ENCODE peak calls at places on chromosomes 6 and 20, in nine cellular contexts. One of them, this sample, is unnamed.
A peak's percentile ranks its signal among the peaks of the same experiment; 100 is the strongest.

GRCh38 chr6:136782021-136782770 is 10.1 kb downstream of the MAP3K5 start:
- DNase-seq in psoas muscle: no peak
- DNase-seq in Panc1: no peak
- DNase-seq in heart right ventricle: no peak
- DNase-seq in cardiac muscle cell: no peak
- DNase-seq in breast epithelium: no peak
- DNase-seq in ovary: no peak
- DNase-seq in PC-3: peak; percentile 68
- DNase-seq in gastrocnemius medialis: no peak
- DNase-seq in this sample: no peak

GRCh38 chr6:170011233-170012142 is 260.1 kb downstream of the ERMARD start:
- DNase-seq in psoas muscle: no peak
- DNase-seq in Panc1: no peak
- DNase-seq in heart right ventricle: peak; percentile 69
- DNase-seq in cardiac muscle cell: no peak
- DNase-seq in breast epithelium: no peak
- DNase-seq in ovary: peak; percentile 50
- DNase-seq in PC-3: no peak
- DNase-seq in gastrocnemius medialis: peak; percentile 27
- DNase-seq in this sample: no peak

GRCh38 chr6:45699663-45700062 is 316.0 kb downstream of the CLIC5 start:
- DNase-seq in psoas muscle: no peak
- DNase-seq in Panc1: no peak
- DNase-seq in heart right ventricle: no peak
- DNase-seq in cardiac muscle cell: no peak
- DNase-seq in breast epithelium: no peak
- DNase-seq in ovary: no peak
- DNase-seq in PC-3: no peak
- DNase-seq in gastrocnemius medialis: no peak
- DNase-seq in this sample: no peak

GRCh38 chr20:22905667-22906066 is 129.4 kb upstream of the SSTR4 start:
- DNase-seq in psoas muscle: no peak
- DNase-seq in Panc1: no peak
- DNase-seq in heart right ventricle: peak; percentile 60
- DNase-seq in cardiac muscle cell: no peak
- DNase-seq in breast epithelium: no peak
- DNase-seq in ovary: peak; percentile 54
- DNase-seq in PC-3: no peak
- DNase-seq in gastrocnemius medialis: peak; percentile 14
- DNase-seq in this sample: no peak

GRCh38 chr6:144767066-144767465 is 481.9 kb downstream of the UTRN start:
- DNase-seq in psoas muscle: no peak
- DNase-seq in Panc1: no peak
- DNase-seq in heart right ventricle: no peak
- DNase-seq in cardiac muscle cell: no peak
- DNase-seq in breast epithelium: no peak
- DNase-seq in ovary: no peak
- DNase-seq in PC-3: no peak
- DNase-seq in gastrocnemius medialis: no peak
- DNase-seq in this sample: no peak

GRCh38 chr6:19153270-19153980 is 683.7 kb upstream of the ID4 start:
- DNase-seq in psoas muscle: no peak
- DNase-seq in Panc1: no peak
- DNase-seq in heart right ventricle: no peak
- DNase-seq in cardiac muscle cell: no peak
- DNase-seq in breast epithelium: no peak
- DNase-seq in ovary: no peak
- DNase-seq in PC-3: no peak
- DNase-seq in gastrocnemius medialis: no peak
- DNase-seq in this sample: no peak

GRCh38 chr6:71621918-71622519 is 264.3 kb upstream of the RIMS1 start:
- DNase-seq in psoas muscle: no peak
- DNase-seq in Panc1: no peak
- DNase-seq in heart right ventricle: no peak
- DNase-seq in cardiac muscle cell: peak; percentile 43
- DNase-seq in breast epithelium: no peak
- DNase-seq in ovary: no peak
- DNase-seq in PC-3: peak; percentile 47
- DNase-seq in gastrocnemius medialis: no peak
- DNase-seq in this sample: no peak

GRCh38 chr6:40414617-40415016 is 172.5 kb downstream of the LRFN2 start:
- DNase-seq in psoas muscle: no peak
- DNase-seq in Panc1: no peak
- DNase-seq in heart right ventricle: no peak
- DNase-seq in cardiac muscle cell: no peak
- DNase-seq in breast epithelium: no peak
- DNase-seq in ovary: no peak
- DNase-seq in PC-3: no peak
- DNase-seq in gastrocnemius medialis: no peak
- DNase-seq in this sample: no peak

DNA sequence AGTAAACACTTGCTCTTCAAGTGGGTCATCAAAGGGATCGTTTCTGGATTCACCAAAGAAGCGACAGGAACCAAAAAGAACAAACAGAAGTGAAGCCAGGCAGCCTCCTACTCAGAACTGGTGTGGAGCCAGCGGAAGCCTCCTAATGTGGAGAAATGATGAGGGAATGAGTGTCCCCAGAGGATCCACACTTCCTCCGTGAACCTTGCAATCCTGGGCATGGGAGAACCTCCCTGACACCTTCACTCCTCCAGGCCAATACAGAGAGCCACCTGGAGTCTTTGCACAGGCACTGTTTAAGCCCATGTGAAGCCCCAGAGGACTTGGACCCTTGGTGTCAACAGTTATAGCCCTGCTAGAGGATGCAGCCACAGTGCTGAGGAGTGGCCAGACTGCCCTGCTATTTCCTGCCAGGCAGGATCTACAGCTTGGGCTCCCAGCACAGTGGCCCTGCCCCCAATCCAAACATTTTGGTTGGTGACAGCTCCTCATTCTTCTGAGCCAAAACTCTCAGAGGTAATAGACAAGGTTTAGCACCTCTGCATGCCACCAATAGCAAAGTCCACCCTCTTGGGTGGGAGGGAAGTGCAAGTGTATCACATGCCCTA is 23.2 kb upstream of the SERINC1 start:
- DNase-seq in psoas muscle: no peak
- DNase-seq in Panc1: no peak
- DNase-seq in heart right ventricle: no peak
- DNase-seq in cardiac muscle cell: no peak
- DNase-seq in breast epithelium: peak; percentile 64
- DNase-seq in ovary: no peak
- DNase-seq in PC-3: peak; percentile 72
- DNase-seq in gastrocnemius medialis: no peak
- DNase-seq in this sample: no peak
- H3K27ac ChIP-seq in psoas muscle: no peak overlapping the region
- H3K27ac ChIP-seq in Panc1: no peak overlapping the region
- H3K27ac ChIP-seq in heart right ventricle: no peak overlapping the region
- H3K27ac ChIP-seq in cardiac muscle cell: no peak overlapping the region
- H3K27ac ChIP-seq in breast epithelium: no peak overlapping the region
- H3K27ac ChIP-seq in ovary: no peak overlapping the region
- H3K27ac ChIP-seq in PC-3: no peak overlapping the region
- H3K27ac ChIP-seq in gastrocnemius medialis: no peak overlapping the region
- H3K27ac ChIP-seq in this sample: no peak overlapping the region

DNA sequence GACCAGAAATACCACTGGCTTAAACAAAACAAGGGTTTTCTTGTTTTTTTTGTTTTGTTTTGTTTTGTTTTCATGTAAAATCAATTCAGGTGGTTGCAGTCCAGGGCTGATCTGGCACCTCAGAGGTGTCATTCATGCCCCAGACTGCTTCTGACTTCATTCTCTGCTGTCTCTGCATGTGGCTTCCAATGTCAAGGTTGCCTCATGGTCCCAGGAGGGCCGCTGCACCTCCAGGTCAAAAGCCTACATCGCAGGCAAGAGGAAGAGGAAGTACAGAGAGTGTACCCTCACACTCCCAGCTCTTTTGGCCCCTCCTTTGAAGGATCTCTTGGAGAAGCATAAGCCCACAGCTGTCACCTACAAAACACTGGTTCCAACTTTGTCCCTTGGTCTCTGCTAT is 1.4 kb upstream of the BTN3A1 start:
- DNase-seq in psoas muscle: no peak
- DNase-seq in Panc1: no peak
- DNase-seq in heart right ventricle: no peak
- DNase-seq in cardiac muscle cell: no peak
- DNase-seq in breast epithelium: no peak
- DNase-seq in ovary: no peak
- DNase-seq in PC-3: no peak
- DNase-seq in gastrocnemius medialis: no peak
- DNase-seq in this sample: no peak
- H3K4me1 ChIP-seq in psoas muscle: peaks cover 7% of the 10 kb centered on the region
- H3K4me1 ChIP-seq in Panc1: no peaks in the 10 kb centered on the region
- H3K4me1 ChIP-seq in heart right ventricle: peaks cover 33% of the 10 kb centered on the region
- H3K4me1 ChIP-seq in cardiac muscle cell: no peaks in the 10 kb centered on the region
- H3K4me1 ChIP-seq in breast epithelium: peaks cover 7% of the 10 kb centered on the region
- H3K4me1 ChIP-seq in ovary: peaks cover 2% of the 10 kb centered on the region
- H3K4me1 ChIP-seq in PC-3: peaks cover 7% of the 10 kb centered on the region
- H3K4me1 ChIP-seq in gastrocnemius medialis: peaks cover 6% of the 10 kb centered on the region
- H3K4me1 ChIP-seq in this sample: peaks cover 39% of the 10 kb centered on the region

GRCh38 chr6:87257975-87258374 is 64.4 kb upstream of the SMIM8 start:
- DNase-seq in psoas muscle: no peak
- DNase-seq in Panc1: no peak
- DNase-seq in heart right ventricle: no peak
- DNase-seq in cardiac muscle cell: no peak
- DNase-seq in breast epithelium: no peak
- DNase-seq in ovary: no peak
- DNase-seq in PC-3: no peak
- DNase-seq in gastrocnemius medialis: no peak
- DNase-seq in this sample: no peak

GRCh38 chr6:87259791-87260190 is 62.6 kb upstream of the SMIM8 start:
- DNase-seq in psoas muscle: no peak
- DNase-seq in Panc1: no peak
- DNase-seq in heart right ventricle: no peak
- DNase-seq in cardiac muscle cell: no peak
- DNase-seq in breast epithelium: no peak
- DNase-seq in ovary: no peak
- DNase-seq in PC-3: no peak
- DNase-seq in gastrocnemius medialis: no peak
- DNase-seq in this sample: no peak

GRCh38 chr6:87257046-87257445 is 65.3 kb upstream of the SMIM8 start:
- DNase-seq in psoas muscle: no peak
- DNase-seq in Panc1: no peak
- DNase-seq in heart right ventricle: no peak
- DNase-seq in cardiac muscle cell: no peak
- DNase-seq in breast epithelium: no peak
- DNase-seq in ovary: no peak
- DNase-seq in PC-3: no peak
- DNase-seq in gastrocnemius medialis: no peak
- DNase-seq in this sample: no peak

GRCh38 chr6:87261534-87261933 is 60.9 kb upstream of the SMIM8 start:
- DNase-seq in psoas muscle: no peak
- DNase-seq in Panc1: no peak
- DNase-seq in heart right ventricle: no peak
- DNase-seq in cardiac muscle cell: no peak
- DNase-seq in breast epithelium: no peak
- DNase-seq in ovary: no peak
- DNase-seq in PC-3: no peak
- DNase-seq in gastrocnemius medialis: no peak
- DNase-seq in this sample: no peak

DNA sequence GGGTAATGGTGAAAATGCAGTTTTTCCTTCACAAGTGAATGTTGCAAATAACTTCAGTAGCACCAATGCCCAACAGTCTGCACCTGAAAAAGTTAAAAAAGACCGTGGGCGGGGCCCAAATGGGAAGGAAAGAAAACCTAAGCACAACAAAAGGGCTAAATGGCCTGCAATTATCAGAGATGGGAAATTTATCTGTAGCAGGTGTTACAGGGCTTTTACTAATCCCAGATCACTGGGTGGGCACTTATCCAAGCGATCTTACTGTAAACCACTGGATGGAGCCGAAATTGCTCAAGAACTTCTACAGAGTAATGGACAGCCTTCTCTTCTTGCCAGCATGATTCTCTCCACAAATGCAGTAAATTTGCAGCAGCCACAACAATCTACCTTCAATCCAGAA is 64.8 kb upstream of the SMIM8 start:
- DNase-seq in psoas muscle: no peak
- DNase-seq in Panc1: no peak
- DNase-seq in heart right ventricle: no peak
- DNase-seq in cardiac muscle cell: no peak
- DNase-seq in breast epithelium: no peak
- DNase-seq in ovary: no peak
- DNase-seq in PC-3: no peak
- DNase-seq in gastrocnemius medialis: no peak
- DNase-seq in this sample: no peak
- H3K36me3 ChIP-seq in psoas muscle: peaks cover 58% of the 10 kb centered on the region
- H3K36me3 ChIP-seq in Panc1: peaks cover 44% of the 10 kb centered on the region
- H3K36me3 ChIP-seq in heart right ventricle: no peaks in the 10 kb centered on the region
- H3K36me3 ChIP-seq in cardiac muscle cell: peaks cover 57% of the 10 kb centered on the region
- H3K36me3 ChIP-seq in breast epithelium: peaks cover 8% of the 10 kb centered on the region
- H3K36me3 ChIP-seq in ovary: no peaks in the 10 kb centered on the region
- H3K36me3 ChIP-seq in PC-3: peaks cover 19% of the 10 kb centered on the region
- H3K36me3 ChIP-seq in gastrocnemius medialis: peaks cover 44% of the 10 kb centered on the region
- H3K36me3 ChIP-seq in this sample: peaks cover 31% of the 10 kb centered on the region

GRCh38 chr20:8232332-8232731 is 100.3 kb downstream of the PLCB1 start:
- DNase-seq in psoas muscle: no peak
- DNase-seq in Panc1: no peak
- DNase-seq in heart right ventricle: no peak
- DNase-seq in cardiac muscle cell: no peak
- DNase-seq in breast epithelium: no peak
- DNase-seq in ovary: no peak
- DNase-seq in PC-3: no peak
- DNase-seq in gastrocnemius medialis: no peak
- DNase-seq in this sample: no peak
- H3K27ac ChIP-seq in psoas muscle: no peak overlapping the region
- H3K27ac ChIP-seq in Panc1: no peak overlapping the region
- H3K27ac ChIP-seq in heart right ventricle: no peak overlapping the region
- H3K27ac ChIP-seq in cardiac muscle cell: no peak overlapping the region
- H3K27ac ChIP-seq in breast epithelium: no peak overlapping the region
- H3K27ac ChIP-seq in ovary: no peak overlapping the region
- H3K27ac ChIP-seq in PC-3: no peak overlapping the region
- H3K27ac ChIP-seq in gastrocnemius medialis: peak overlapping the region; percentile 53
- H3K27ac ChIP-seq in this sample: no peak overlapping the region

GRCh38 chr20:46414608-46415007 is 8.2 kb upstream of the ELMO2 start:
- DNase-seq in psoas muscle: no peak
- DNase-seq in Panc1: no peak
- DNase-seq in heart right ventricle: no peak
- DNase-seq in cardiac muscle cell: no peak
- DNase-seq in breast epithelium: no peak
- DNase-seq in ovary: no peak
- DNase-seq in PC-3: peak; percentile 55
- DNase-seq in gastrocnemius medialis: no peak
- DNase-seq in this sample: no peak
- H3K4me1 ChIP-seq in psoas muscle: no peaks in the 10 kb centered on the region
- H3K4me1 ChIP-seq in Panc1: peaks cover 4% of the 10 kb centered on the region
- H3K4me1 ChIP-seq in heart right ventricle: peaks cover 6% of the 10 kb centered on the region
- H3K4me1 ChIP-seq in cardiac muscle cell: no peaks in the 10 kb centered on the region
- H3K4me1 ChIP-seq in breast epithelium: no peaks in the 10 kb centered on the region
- H3K4me1 ChIP-seq in ovary: no peaks in the 10 kb centered on the region
- H3K4me1 ChIP-seq in PC-3: peaks cover 7% of the 10 kb centered on the region
- H3K4me1 ChIP-seq in gastrocnemius medialis: peaks cover 4% of the 10 kb centered on the region
- H3K4me1 ChIP-seq in this sample: peaks cover 5% of the 10 kb centered on the region